ENCODE peak calls at places on chromosomes 11 and 22, in four cellular contexts. P is prostate gland, T is MM.1S, W is heart right ventricle. B is an unnamed sample. For H3K4me1, the result is how much of the 10 kb centered on the place peaks cover.

GRCh38 chr22:39389420-39389819 is 10.2 kb upstream of the TAB1 start:
- DNase-seq in P (no peak), T (no peak), W (no peak), B (no peak)

GRCh38 chr22:17112491-17113042 is 8.6 kb downstream of the TMEM121B start:
- DNase-seq in P (peak), T (no peak), W (no peak), B (no peak)

GRCh38 chr11:66951927-66952337 is 6.3 kb downstream of the PC start:
- DNase-seq in P (peak), T (no peak), W (no peak), B (no peak)

GRCh38 chr22:50530280-50530856 is 556 bp upstream of the TYMP start:
- DNase-seq in P (peak), T (peak), W (peak), B (peak)

GRCh38 chr11:77063861-77064260 is 2.9 kb upstream of the CAPN5 start:
- DNase-seq in P (no peak), T (no peak), W (no peak), B (no peak)

GRCh38 chr11:76666408-76666807 is 4.1 kb downstream of the LRRC32 start:
- DNase-seq in P (no peak), T (peak), W (peak), B (peak)

GRCh38 chr11:114197799-114198500 is 98.2 kb upstream of the NNMT start:
- DNase-seq in P (peak), T (no peak), W (peak), B (peak)

GRCh38 chr22:31898911-31899310 is 45.4 kb upstream of the YWHAH start:
- DNase-seq in P (no peak), T (no peak), W (no peak), B (no peak)

GRCh38 chr11:114215871-114216803 is 80.1 kb upstream of the NNMT start:
- DNase-seq in P (no peak), T (no peak), W (no peak), B (no peak)

GRCh38 chr11:105799728-105800462 is 190.0 kb downstream of the GRIA4 start:
- DNase-seq in P (no peak), T (no peak), W (no peak), B (no peak)

GRCh38 chr11:126607776-126608625 is 252.5 kb downstream of the ST3GAL4 start:
- DNase-seq in P (no peak), T (no peak), W (no peak), B (no peak)

GRCh38 chr11:298406-299065 is 790 bp downstream of the IFITM5 start:
- DNase-seq in P (no peak), T (no peak), W (no peak), B (peak)

GRCh38 chr11:71395774-71396173 is 52.4 kb downstream of the DHCR7 start:
- DNase-seq in P (no peak), T (no peak), W (no peak), B (no peak)

GRCh38 chr11:69260622-69261021 is 33.3 kb upstream of the MYEOV start:
- DNase-seq in P (no peak), T (no peak), W (no peak), B (no peak)

GRCh38 chr11:66639066-66639813 is 737 bp downstream of the RBM4 start:
- DNase-seq in P (no peak), T (peak), W (no peak), B (no peak)

GRCh38 chr11:134632347-134633119 is 220.5 kb upstream of the B3GAT1 start:
- DNase-seq in P (no peak), T (no peak), W (no peak), B (no peak)

DNA sequence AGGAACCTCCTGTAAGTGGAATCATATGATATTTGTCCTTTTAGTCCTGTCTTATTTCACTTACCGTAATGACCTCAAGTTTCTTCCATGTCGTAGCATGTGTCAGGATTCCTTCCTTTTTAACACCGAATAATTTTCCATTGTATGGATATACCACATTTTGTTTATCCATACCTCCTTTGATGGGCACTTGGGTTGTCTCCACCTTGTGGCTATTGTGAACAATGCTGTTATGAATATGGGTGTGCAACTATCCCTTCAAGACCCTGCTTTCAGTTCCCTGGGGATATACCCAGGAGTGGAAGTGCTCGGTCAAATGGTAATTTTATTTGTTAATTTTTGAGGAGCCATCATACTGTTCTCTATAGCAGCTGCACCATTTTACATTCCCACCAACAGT is 244.9 kb upstream of the BLID start:
- DNase-seq in P (no peak), T (no peak), W (no peak), B (no peak)
- TF ChIP-seq CTCF in P (no peak), T (peak), W (no peak), B (peak)

GRCh38 chr11:61912530-61912898 is 4.9 kb downstream of the RAB3IL1 start:
- DNase-seq in P (no peak), T (no peak), W (no peak), B (no peak)

GRCh38 chr11:61910473-61911123 is 6.8 kb downstream of the RAB3IL1 start:
- DNase-seq in P (no peak), T (no peak), W (no peak), B (peak)

GRCh38 chr11:61912991-61913698 is 4.2 kb downstream of the RAB3IL1 start:
- DNase-seq in P (no peak), T (no peak), W (no peak), B (no peak)

GRCh38 chr11:61911701-61912529 is 5.5 kb downstream of the RAB3IL1 start:
- DNase-seq in P (no peak), T (no peak), W (no peak), B (no peak)

GRCh38 chr11:61911124-61911700 is 6.2 kb downstream of the RAB3IL1 start:
- DNase-seq in P (no peak), T (no peak), W (no peak), B (no peak)
- H3K4me1 ChIP-seq in P (under half), T (under half), W (under half), B (under half)

DNA sequence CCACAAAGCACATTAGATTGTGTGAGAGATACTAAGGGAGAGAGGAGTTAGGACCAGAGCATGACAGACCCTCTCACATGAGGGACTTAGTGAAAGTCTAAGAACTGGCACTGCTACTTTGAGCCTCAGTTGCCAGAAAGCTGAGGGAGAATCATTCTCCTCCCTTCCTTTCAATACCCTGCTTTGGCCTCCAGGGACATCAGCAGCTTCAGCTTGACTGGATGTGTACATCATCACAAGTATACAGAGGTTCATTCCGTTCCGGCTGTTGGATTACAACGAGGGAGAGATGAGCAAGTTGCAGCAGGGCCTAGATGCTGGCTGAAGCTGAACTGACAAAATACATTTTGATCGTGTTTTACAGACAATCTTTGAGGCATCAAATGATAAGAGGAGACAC is 15.7 kb upstream of the ANO5 start:
- DNase-seq in P (no peak), T (no peak), W (no peak), B (no peak)
- TF ChIP-seq CTCF in P (no peak), T (peak), W (no peak), B (no peak)

DNA sequence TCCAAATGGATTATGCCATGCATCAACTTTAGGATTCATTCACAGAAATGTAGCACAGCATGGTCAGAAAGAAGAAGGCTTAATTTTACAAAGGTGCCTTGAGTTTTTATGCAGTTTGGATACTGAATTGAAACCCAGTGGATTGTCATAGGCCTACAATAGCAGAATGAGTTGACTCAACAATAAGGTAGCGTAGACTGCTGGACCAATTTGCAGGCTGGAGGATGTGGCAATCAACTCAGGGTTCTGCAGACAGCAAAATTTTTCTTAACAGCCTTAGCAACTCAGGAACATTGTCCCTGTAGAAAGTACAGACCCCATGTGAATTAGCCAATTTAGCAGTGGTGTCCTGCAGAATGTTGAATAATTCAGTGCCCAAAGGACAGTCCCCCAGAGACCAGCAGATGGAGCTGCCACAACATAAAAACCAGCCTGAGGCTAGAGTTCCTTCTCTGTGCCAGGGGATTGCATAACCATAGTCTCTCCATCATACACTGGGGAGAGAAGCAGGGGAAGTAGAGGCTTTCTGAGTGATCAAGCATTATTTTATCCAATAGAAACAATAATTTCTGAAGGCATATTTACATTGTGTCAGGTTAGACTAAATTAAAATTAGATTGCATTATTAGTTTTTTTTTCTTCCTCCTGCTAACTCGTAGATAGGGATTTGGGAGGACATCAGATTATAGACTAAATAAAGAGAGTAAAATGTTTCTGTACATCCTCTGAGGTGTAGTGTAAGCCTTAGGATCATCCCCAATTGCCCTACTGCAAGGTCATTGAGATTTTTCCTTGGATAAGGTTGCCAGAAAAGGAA is 20.3 kb upstream of the MRPL17 start:
- DNase-seq in P (peak), T (peak), W (peak), B (no peak)
- H3K4me1 ChIP-seq in P (under half), T (under half), W (under half), B (under half)

GRCh38 chr11:19714093-19714386 is 1.4 kb downstream of the NAV2 start:
- DNase-seq in P (no peak), T (no peak), W (no peak), B (no peak)

GRCh38 chr11:19715373-19715772 is 2.7 kb downstream of the NAV2 start:
- DNase-seq in P (no peak), T (no peak), W (no peak), B (no peak)

GRCh38 chr11:19712281-19713220 is at the start of gene NAV2:
- DNase-seq in P (peak), T (peak), W (peak), B (peak)

GRCh38 chr11:19713221-19714092 is 820 bp downstream of the NAV2 start:
- DNase-seq in P (no peak), T (no peak), W (peak), B (peak)

GRCh38 chr11:19714387-19715363 is 2.0 kb downstream of the NAV2 start:
- DNase-seq in P (peak), T (no peak), W (peak), B (peak)
- TF ChIP-seq CTCF in P (no peak), T (no peak), W (no peak), B (no peak)

GRCh38 chr11:122201126-122201525 is 85.1 kb upstream of the BLID start:
- DNase-seq in P (no peak), T (no peak), W (no peak), B (no peak)

GRCh38 chr11:122195790-122196189 is 79.8 kb upstream of the BLID start:
- DNase-seq in P (no peak), T (no peak), W (no peak), B (no peak)

GRCh38 chr11:122197055-122197987 is 81.3 kb upstream of the BLID start:
- DNase-seq in P (no peak), T (no peak), W (no peak), B (no peak)

GRCh38 chr11:122199661-122200060 is 83.6 kb upstream of the BLID start:
- DNase-seq in P (no peak), T (no peak), W (no peak), B (no peak)

DNA sequence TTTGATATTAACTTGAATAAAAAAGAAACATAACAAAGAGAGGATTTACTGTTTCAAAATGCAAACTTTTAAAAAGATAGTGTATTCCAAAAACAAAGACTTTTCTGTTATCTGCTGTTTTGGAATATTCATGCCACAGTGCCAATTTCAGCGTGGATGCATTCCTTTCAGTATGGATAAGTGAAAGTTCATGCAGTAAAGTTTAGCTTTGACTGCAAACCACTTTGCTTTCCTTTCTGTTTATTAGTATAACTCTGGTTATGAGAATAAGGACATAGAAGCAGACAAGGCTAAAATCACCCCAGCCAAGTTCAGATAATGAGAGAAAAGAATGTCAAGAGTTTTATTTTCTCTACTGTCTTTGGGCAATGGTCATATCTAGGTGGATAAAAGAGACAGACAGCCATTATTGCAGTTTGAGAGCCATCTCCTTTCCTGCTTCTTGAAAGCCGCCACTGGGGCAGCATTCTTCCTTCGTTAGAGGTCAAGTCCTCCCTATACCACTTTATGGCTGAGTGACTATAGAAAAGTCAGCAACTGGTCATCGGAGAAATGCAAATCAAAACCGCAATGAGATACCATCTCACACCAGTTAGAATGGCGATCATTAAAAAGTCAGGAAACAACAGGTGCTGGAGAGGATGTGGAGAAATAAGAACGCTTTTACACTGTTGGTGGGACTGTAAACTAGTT is 82.4 kb upstream of the BLID start:
- DNase-seq in P (no peak), T (no peak), W (no peak), B (no peak)
- H3K4me1 ChIP-seq in P (under half), T (under half), W (under half), B (under half)

DNA sequence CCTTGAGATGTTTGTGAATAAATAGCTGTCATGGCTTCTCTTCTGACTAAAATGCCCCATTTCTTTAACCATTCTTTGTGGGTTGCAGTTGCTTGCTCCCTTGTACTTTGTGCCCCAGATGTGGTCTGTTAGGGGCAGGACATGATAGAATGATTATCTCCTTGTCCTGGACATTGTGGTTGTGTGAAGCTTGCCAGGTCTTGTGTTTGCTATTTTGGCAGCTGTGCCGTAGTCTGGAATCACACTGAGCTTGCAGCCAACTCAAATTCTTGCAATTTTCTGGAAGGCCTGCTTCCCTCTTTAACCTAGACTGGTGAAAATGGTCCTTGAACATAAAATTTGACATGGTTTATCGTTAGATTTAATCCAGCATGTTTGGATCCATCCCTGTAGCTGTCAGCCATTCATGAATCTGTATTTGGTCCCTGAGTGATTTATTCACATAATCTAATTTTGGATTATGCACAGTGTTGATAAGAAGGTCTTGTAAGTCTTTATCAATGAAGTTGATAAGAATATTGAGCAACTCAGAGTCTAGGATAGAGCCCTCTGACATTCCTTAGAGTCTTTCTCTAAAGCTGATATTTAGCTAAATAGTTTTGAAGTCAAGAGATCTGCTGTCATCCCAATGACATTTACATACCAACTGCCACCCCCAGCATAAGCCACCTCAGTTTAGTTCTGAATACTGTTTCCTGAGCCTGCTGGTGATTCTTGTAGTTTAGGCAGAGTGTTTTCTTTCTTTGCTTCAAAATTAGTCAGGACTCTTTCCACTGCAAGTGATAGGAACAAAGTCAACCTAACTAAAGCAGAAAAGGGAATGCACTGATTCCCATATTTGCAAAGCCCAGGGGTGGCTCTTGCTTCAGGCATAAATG is 9.7 kb downstream of the SPON1 start:
- DNase-seq in P (peak), T (no peak), W (no peak), B (no peak)
- TF ChIP-seq CTCF in P (no peak), T (no peak), W (no peak), B (no peak)

GRCh38 chr11:63534076-63534475 is 2.5 kb upstream of the PLAAT4 start:
- DNase-seq in P (no peak), T (no peak), W (no peak), B (no peak)

GRCh38 chr11:63537293-63538101 is 889 bp downstream of the PLAAT4 start:
- DNase-seq in P (peak), T (peak), W (peak), B (peak)

GRCh38 chr11:63536669-63537292 is at the start of gene PLAAT4:
- DNase-seq in P (peak), T (peak), W (peak), B (peak)

GRCh38 chr11:63534895-63535461 is 1.6 kb upstream of the PLAAT4 start:
- DNase-seq in P (no peak), T (peak), W (no peak), B (no peak)

DNA sequence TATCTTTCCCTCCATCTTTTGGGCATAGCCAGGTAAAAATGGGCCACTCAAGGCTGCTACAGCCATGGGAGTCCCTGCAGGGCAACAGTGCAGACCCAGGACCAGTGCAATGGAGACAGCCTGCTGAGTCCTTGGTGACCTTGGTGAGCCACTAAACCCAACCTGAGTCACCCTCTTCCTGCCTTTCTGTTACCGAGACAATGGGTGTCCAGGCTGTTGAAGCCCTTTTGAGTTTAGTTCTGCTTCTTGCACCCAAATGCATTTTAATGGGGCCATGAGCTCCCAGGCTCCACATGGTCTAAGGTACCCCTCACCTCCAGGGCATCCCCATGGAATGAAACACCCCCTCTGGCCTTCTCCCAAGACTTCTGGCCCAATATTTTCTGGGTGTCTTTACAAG is 874 bp upstream of the PLAAT4 start:
- DNase-seq in P (no peak), T (no peak), W (no peak), B (no peak)
- H3K4me1 ChIP-seq in P (under half), T (under half), W (under half), B (under half)

GRCh38 chr11:46277623-46278386 is at the start of gene CREB3L1:
- DNase-seq in P (peak), T (no peak), W (peak), B (peak)

GRCh38 chr11:46279393-46280099 is 2.1 kb downstream of the CREB3L1 start:
- DNase-seq in P (peak), T (no peak), W (peak), B (peak)

GRCh38 chr11:46275964-46276641 is 1.4 kb upstream of the CREB3L1 start:
- DNase-seq in P (peak), T (no peak), W (no peak), B (no peak)

GRCh38 chr11:46277313-46277622 is 194 bp upstream of the CREB3L1 start:
- DNase-seq in P (peak), T (no peak), W (no peak), B (no peak)

GRCh38 chr11:46278387-46279173 is 1.1 kb downstream of the CREB3L1 start:
- DNase-seq in P (peak), T (no peak), W (peak), B (no peak)
- TF ChIP-seq CTCF in P (peak), T (peak), W (peak), B (no peak)